ENCODE peak calls at places on chromosomes 6 and 20, in five cellular contexts. One of them, this sample, is unnamed.

GRCh38 chr20:19777311-19777710 is 19.3 kb downstream of the RIN2 start:
- DNase-seq in AG10803: no peak
- DNase-seq in AG04450: no peak
- DNase-seq in fibroblast of lung: no peak
- DNase-seq in AG09309: no peak
- DNase-seq in this sample: no peak

GRCh38 chr20:46649650-46649949 is 1.7 kb downstream of the SLC13A3 start:
- DNase-seq in AG10803: no peak
- DNase-seq in AG04450: no peak
- DNase-seq in fibroblast of lung: no peak
- DNase-seq in AG09309: no peak
- DNase-seq in this sample: no peak

GRCh38 chr6:20542927-20543602 is 8.8 kb downstream of the CDKAL1 start:
- DNase-seq in AG10803: peak
- DNase-seq in AG04450: peak
- DNase-seq in fibroblast of lung: peak
- DNase-seq in AG09309: no peak
- DNase-seq in this sample: peak

GRCh38 chr20:37990571-37991151 is 42.6 kb downstream of the TTI1 start:
- DNase-seq in AG10803: peak
- DNase-seq in AG04450: peak
- DNase-seq in fibroblast of lung: peak
- DNase-seq in AG09309: no peak
- DNase-seq in this sample: peak

GRCh38 chr20:53149652-53150205 is 177.6 kb downstream of the TSHZ2 start:
- DNase-seq in AG10803: peak
- DNase-seq in AG04450: no peak
- DNase-seq in fibroblast of lung: peak
- DNase-seq in AG09309: no peak
- DNase-seq in this sample: no peak

GRCh38 chr20:9172908-9173307 is 104.0 kb downstream of the PLCB4 start:
- DNase-seq in AG10803: peak
- DNase-seq in AG04450: no peak
- DNase-seq in fibroblast of lung: peak
- DNase-seq in AG09309: no peak
- DNase-seq in this sample: peak

GRCh38 chr6:119326291-119327005 is 23.1 kb downstream of the MAN1A1 start:
- DNase-seq in AG10803: no peak
- DNase-seq in AG04450: no peak
- DNase-seq in fibroblast of lung: no peak
- DNase-seq in AG09309: no peak
- DNase-seq in this sample: no peak

GRCh38 chr20:48695255-48695654 is 132.5 kb downstream of the PREX1 start:
- DNase-seq in AG10803: peak
- DNase-seq in AG04450: no peak
- DNase-seq in fibroblast of lung: peak
- DNase-seq in AG09309: no peak
- DNase-seq in this sample: no peak

GRCh38 chr6:167341038-167341613 is 16.2 kb downstream of the TTLL2 start:
- DNase-seq in AG10803: no peak
- DNase-seq in AG04450: no peak
- DNase-seq in fibroblast of lung: no peak
- DNase-seq in AG09309: no peak
- DNase-seq in this sample: no peak

GRCh38 chr6:53031281-53031680 is 33.9 kb upstream of the FBXO9 start:
- DNase-seq in AG10803: no peak
- DNase-seq in AG04450: no peak
- DNase-seq in fibroblast of lung: no peak
- DNase-seq in AG09309: no peak
- DNase-seq in this sample: no peak

GRCh38 chr6:115544765-115545409 is 515.8 kb downstream of the FRK start:
- DNase-seq in AG10803: peak
- DNase-seq in AG04450: no peak
- DNase-seq in fibroblast of lung: no peak
- DNase-seq in AG09309: no peak
- DNase-seq in this sample: no peak

GRCh38 chr6:152170702-152171667 is 363.5 kb downstream of the ESR1 start:
- DNase-seq in AG10803: no peak
- DNase-seq in AG04450: peak
- DNase-seq in fibroblast of lung: peak
- DNase-seq in AG09309: peak
- DNase-seq in this sample: peak

GRCh38 chr20:36971103-36971502 is 19.6 kb upstream of the SAMHD1 start:
- DNase-seq in AG10803: no peak
- DNase-seq in AG04450: no peak
- DNase-seq in fibroblast of lung: no peak
- DNase-seq in AG09309: no peak
- DNase-seq in this sample: no peak

GRCh38 chr6:36677753-36678487 is 594 bp upstream of the CDKN1A start:
- DNase-seq in AG10803: no peak
- DNase-seq in AG04450: no peak
- DNase-seq in fibroblast of lung: no peak
- DNase-seq in AG09309: peak
- DNase-seq in this sample: no peak

GRCh38 chr20:19784511-19785172 is 26.6 kb downstream of the RIN2 start:
- DNase-seq in AG10803: peak
- DNase-seq in AG04450: peak
- DNase-seq in fibroblast of lung: peak
- DNase-seq in AG09309: peak
- DNase-seq in this sample: peak

GRCh38 chr6:16985484-16986284 is 116.2 kb upstream of the STMND1 start:
- DNase-seq in AG10803: peak
- DNase-seq in AG04450: peak
- DNase-seq in fibroblast of lung: peak
- DNase-seq in AG09309: peak
- DNase-seq in this sample: peak

GRCh38 chr20:59123011-59123676 is 40.5 kb upstream of the ZNF831 start:
- DNase-seq in AG10803: no peak
- DNase-seq in AG04450: no peak
- DNase-seq in fibroblast of lung: no peak
- DNase-seq in AG09309: no peak
- DNase-seq in this sample: no peak

GRCh38 chr6:55957961-55958422 is 82.6 kb upstream of the BMP5 start:
- DNase-seq in AG10803: peak
- DNase-seq in AG04450: no peak
- DNase-seq in fibroblast of lung: peak
- DNase-seq in AG09309: peak
- DNase-seq in this sample: no peak
- H3K4me3 ChIP-seq in AG10803: no peak
- H3K4me3 ChIP-seq in AG04450: no peak
- H3K4me3 ChIP-seq in fibroblast of lung: no peak
- H3K4me3 ChIP-seq in AG09309: no peak
- H3K4me3 ChIP-seq in this sample: no peak

GRCh38 chr6:35417979-35418661 is 34.0 kb upstream of the FANCE start:
- DNase-seq in AG10803: no peak
- DNase-seq in AG04450: no peak
- DNase-seq in fibroblast of lung: no peak
- DNase-seq in AG09309: no peak
- DNase-seq in this sample: no peak

GRCh38 chr6:35413911-35414310 is 38.2 kb upstream of the FANCE start:
- DNase-seq in AG10803: no peak
- DNase-seq in AG04450: no peak
- DNase-seq in fibroblast of lung: no peak
- DNase-seq in AG09309: no peak
- DNase-seq in this sample: no peak

GRCh38 chr6:35419961-35420360 is 32.2 kb upstream of the FANCE start:
- DNase-seq in AG10803: no peak
- DNase-seq in AG04450: no peak
- DNase-seq in fibroblast of lung: no peak
- DNase-seq in AG09309: no peak
- DNase-seq in this sample: no peak

GRCh38 chr6:35415065-35415880 is 36.9 kb upstream of the FANCE start:
- DNase-seq in AG10803: peak
- DNase-seq in AG04450: peak
- DNase-seq in fibroblast of lung: peak
- DNase-seq in AG09309: peak
- DNase-seq in this sample: peak

DNA sequence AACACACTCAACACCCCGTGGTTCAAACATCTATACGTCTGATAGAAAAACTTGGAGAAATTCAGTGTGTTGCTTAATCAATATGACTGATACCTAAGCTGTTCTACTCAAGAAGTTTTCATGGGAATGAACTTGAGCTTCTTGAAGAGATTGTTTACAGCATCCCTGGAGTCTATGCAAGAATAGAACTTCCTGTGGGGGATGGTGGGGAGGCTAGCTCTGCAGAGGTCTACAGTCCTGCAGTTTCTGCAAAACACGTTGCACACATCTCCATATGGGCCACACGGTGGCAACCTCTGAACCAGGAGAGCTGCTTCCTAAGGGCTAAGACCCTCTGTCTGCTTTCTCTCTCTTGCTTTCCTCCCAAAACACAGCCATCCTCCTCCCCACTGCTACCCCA is 32.7 kb upstream of the FANCE start:
- DNase-seq in AG10803: peak
- DNase-seq in AG04450: peak
- DNase-seq in fibroblast of lung: peak
- DNase-seq in AG09309: no peak
- DNase-seq in this sample: peak
- TF ChIP-seq CTCF in AG10803: peak
- TF ChIP-seq CTCF in AG04450: peak
- TF ChIP-seq CTCF in fibroblast of lung: peak
- TF ChIP-seq CTCF in AG09309: no peak
- TF ChIP-seq CTCF in this sample: peak

GRCh38 chr20:62476074-62476838 is 461 bp upstream of the GATA5 start:
- DNase-seq in AG10803: no peak
- DNase-seq in AG04450: no peak
- DNase-seq in fibroblast of lung: no peak
- DNase-seq in AG09309: no peak
- DNase-seq in this sample: no peak
- H3K4me3 ChIP-seq in AG10803: no peak
- H3K4me3 ChIP-seq in AG04450: no peak
- H3K4me3 ChIP-seq in fibroblast of lung: peak
- H3K4me3 ChIP-seq in AG09309: no peak
- H3K4me3 ChIP-seq in this sample: no peak

GRCh38 chr6:101931766-101932165 is 538.3 kb downstream of the GRIK2 start:
- DNase-seq in AG10803: peak
- DNase-seq in AG04450: no peak
- DNase-seq in fibroblast of lung: no peak
- DNase-seq in AG09309: no peak
- DNase-seq in this sample: peak
- TF ChIP-seq CTCF in AG10803: no peak
- TF ChIP-seq CTCF in AG04450: no peak
- TF ChIP-seq CTCF in fibroblast of lung: no peak
- TF ChIP-seq CTCF in AG09309: no peak
- TF ChIP-seq CTCF in this sample: no peak

GRCh38 chr6:82362144-82362543 is 1.5 kb upstream of the TPBG start:
- DNase-seq in AG10803: no peak
- DNase-seq in AG04450: no peak
- DNase-seq in fibroblast of lung: no peak
- DNase-seq in AG09309: no peak
- DNase-seq in this sample: no peak

GRCh38 chr6:82361631-82362030 is 2.0 kb upstream of the TPBG start:
- DNase-seq in AG10803: no peak
- DNase-seq in AG04450: no peak
- DNase-seq in fibroblast of lung: no peak
- DNase-seq in AG09309: no peak
- DNase-seq in this sample: no peak

GRCh38 chr6:82364087-82365010 is 732 bp downstream of the TPBG start:
- DNase-seq in AG10803: peak
- DNase-seq in AG04450: no peak
- DNase-seq in fibroblast of lung: peak
- DNase-seq in AG09309: no peak
- DNase-seq in this sample: peak

GRCh38 chr6:82363368-82364086 is at the start of gene TPBG:
- DNase-seq in AG10803: peak
- DNase-seq in AG04450: peak
- DNase-seq in fibroblast of lung: peak
- DNase-seq in AG09309: peak
- DNase-seq in this sample: peak

DNA sequence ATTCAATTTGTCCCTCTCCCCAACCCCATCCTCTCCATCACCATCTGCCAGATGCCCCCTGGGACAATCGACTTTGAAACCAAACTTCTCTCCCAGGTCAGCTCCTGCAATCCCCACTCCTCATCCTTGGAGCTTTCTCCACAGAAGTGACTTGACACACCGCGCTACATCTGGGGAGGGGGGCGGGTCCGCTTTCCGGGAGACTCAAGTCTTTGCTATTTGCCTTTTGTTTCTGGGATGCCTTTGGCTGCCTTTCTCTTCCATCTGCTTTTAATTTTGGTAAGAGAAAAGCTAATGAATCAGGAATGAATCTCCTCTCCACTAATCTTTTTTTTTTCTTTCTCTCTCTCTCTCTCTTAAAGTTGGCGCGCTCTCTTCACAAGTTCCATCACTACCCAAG is 749 bp upstream of the TPBG start:
- DNase-seq in AG10803: peak
- DNase-seq in AG04450: peak
- DNase-seq in fibroblast of lung: peak
- DNase-seq in AG09309: peak
- DNase-seq in this sample: peak
- H3K4me3 ChIP-seq in AG10803: peak
- H3K4me3 ChIP-seq in AG04450: peak
- H3K4me3 ChIP-seq in fibroblast of lung: peak
- H3K4me3 ChIP-seq in AG09309: peak
- H3K4me3 ChIP-seq in this sample: peak

This sample was measured in choroid plexus epithelial cell.